ENCODE peak calls at places on chromosomes 7 and 10, in four cellular contexts. E, P, K and L are unnamed samples.

GRCh38 chr7:4468320-4469102 is 213.6 kb upstream of the FOXK1 start:
- DNase-seq in K (no peak), E (no peak), P (no peak), L (no peak)

GRCh38 chr7:148914208-148914777 is 30.2 kb upstream of the EZH2 start:
- DNase-seq in K (peak), P (peak), E (no peak), L (no peak)

GRCh38 chr10:64503429-64503828 is 982.2 kb downstream of the REEP3 start:
- DNase-seq in P (no peak), K (no peak), E (no peak), L (no peak)

GRCh38 chr7:151404216-151405011 is 5.4 kb downstream of the WDR86 start:
- DNase-seq in P (no peak), K (no peak), E (no peak), L (no peak)

GRCh38 chr7:81138850-81139249 is 220.0 kb upstream of the SEMA3C start:
- DNase-seq in P (no peak), K (no peak), E (no peak), L (no peak)

GRCh38 chr7:115499966-115500365 is 530.6 kb downstream of the TFEC start:
- DNase-seq in E (no peak), P (no peak), K (no peak), L (no peak)

GRCh38 chr10:69818676-69819239 is 17.1 kb downstream of the COL13A1 start:
- DNase-seq in E (no peak), K (no peak), P (no peak), L (peak)

GRCh38 chr10:71696635-71697326 is 22.8 kb downstream of the C10orf105 start:
- DNase-seq in P (peak), K (no peak), E (peak), L (peak)

GRCh38 chr10:96974348-96974747 is 142.2 kb downstream of the LCOR start:
- DNase-seq in K (no peak), E (no peak), P (no peak), L (no peak)

GRCh38 chr7:2063562-2064360 is 169.0 kb downstream of the MAD1L1 start:
- DNase-seq in K (no peak), E (no peak), P (no peak), L (peak)

GRCh38 chr10:70603439-70603778 is 868 bp upstream of the PRF1 start:
- DNase-seq in K (no peak), P (no peak), E (no peak), L (no peak)

GRCh38 chr7:82859106-82859850 is 303.4 kb downstream of the PCLO start:
- DNase-seq in P (no peak), E (no peak), K (no peak), L (peak)

GRCh38 chr10:29407280-29407858 is 118.5 kb downstream of the LYZL1 start:
- DNase-seq in E (no peak), K (no peak), P (no peak), L (no peak)

GRCh38 chr7:27764109-27764508 is 24.1 kb downstream of the TAX1BP1 start:
- DNase-seq in K (no peak), P (no peak), E (no peak), L (no peak)

GRCh38 chr10:60114765-60115586 is 208.6 kb upstream of the CCDC6 start:
- DNase-seq in E (no peak), K (peak), P (no peak), L (peak)

GRCh38 chr10:1573981-1574380 is 163.3 kb downstream of the ADARB2 start:
- DNase-seq in K (no peak), P (no peak), E (no peak), L (no peak)

GRCh38 chr10:129483427-129484010 is 16.5 kb downstream of the MGMT start:
- DNase-seq in E (no peak), P (no peak), K (no peak), L (peak)

GRCh38 chr10:133160813-133161471 is 923 bp downstream of the KNDC1 start:
- DNase-seq in K (no peak), P (no peak), E (no peak), L (no peak)

GRCh38 chr10:66162560-66163143 is 763.2 kb upstream of the LRRTM3 start:
- DNase-seq in E (no peak), K (no peak), P (no peak), L (no peak)

GRCh38 chr7:19362099-19362498 is 216.9 kb upstream of the FERD3L start:
- DNase-seq in E (no peak), P (no peak), K (no peak), L (no peak)

GRCh38 chr10:97463363-97464132 is 17.6 kb downstream of the ZDHHC16 start:
- DNase-seq in P (no peak), E (peak), K (no peak), L (peak)

GRCh38 chr7:29871787-29872398 is 65.6 kb downstream of the WIPF3 start:
- DNase-seq in P (no peak), K (no peak), E (no peak), L (peak)

GRCh38 chr7:117229350-117229749 is 93.5 kb downstream of the WNT2 start:
- DNase-seq in K (peak), E (no peak), P (no peak), L (no peak)

GRCh38 chr7:138610671-138611170 is 90.4 kb downstream of the SVOPL start:
- DNase-seq in E (no peak), P (no peak), K (no peak), L (no peak)

GRCh38 chr7:131959106-131959812 is 402.8 kb upstream of the PODXL start:
- DNase-seq in P (no peak), E (no peak), K (no peak), L (no peak)